ENCODE peak calls at places on chromosome 3, in seven cellular contexts. Q is esophagus squamous epithelium; D is A549; N is testis; Z is upper lobe of right lung; G is CD8-positive, alpha-beta T cell; E is tibial artery. X is an unnamed sample.

GRCh38 chr3:30475038-30475808 is 131.2 kb upstream of the TGFBR2 start:
- DNase-seq in Q (no peak), E (no peak), D (no peak), Z (no peak), N (no peak), G (peak; percentile 54), X (no peak)

GRCh38 chr3:50617911-50618481 is 1.0 kb downstream of the MAPKAPK3 start:
- DNase-seq in N (no peak), Q (no peak), D (no peak), G (no peak), E (no peak), Z (peak; percentile 67), X (no peak)

GRCh38 chr3:143716731-143717130 is 131.5 kb downstream of the SLC9A9 start:
- DNase-seq in Q (no peak), D (no peak), Z (no peak), G (no peak), N (no peak), E (no peak), X (no peak)

GRCh38 chr3:12875857-12876451 is 34.6 kb upstream of the RPL32 start:
- DNase-seq in Q (no peak), Z (no peak), N (peak; percentile 74), G (no peak), E (no peak), D (no peak), X (peak; percentile 78)

GRCh38 chr3:30689202-30689641 is 82.8 kb downstream of the TGFBR2 start:
- DNase-seq in N (peak; percentile 32), Z (no peak), G (no peak), E (peak; percentile 34), Q (no peak), D (peak; percentile 42), X (peak; percentile 57)

GRCh38 chr3:65130782-65131181 is 443.0 kb upstream of the ADAMTS9 start:
- DNase-seq in E (no peak), Z (no peak), Q (no peak), G (no peak), N (no peak), D (no peak), X (no peak)

GRCh38 chr3:1942751-1943150 is 155.9 kb upstream of the CNTN4 start:
- DNase-seq in Q (no peak), D (no peak), G (no peak), E (no peak), N (no peak), Z (no peak), X (no peak)

GRCh38 chr3:195405646-195406045 is 37.2 kb downstream of the ACAP2 start:
- DNase-seq in E (no peak), Z (no peak), N (no peak), D (no peak), Q (no peak), G (no peak), X (no peak)

GRCh38 chr3:11010406-11011165 is 18.0 kb downstream of the SLC6A1 start:
- DNase-seq in Q (no peak), E (no peak), N (no peak), G (no peak), Z (no peak), D (no peak), X (no peak)

GRCh38 chr3:186075489-186075888 is 33.4 kb downstream of the ETV5 start:
- DNase-seq in G (no peak), Z (no peak), E (no peak), D (no peak), Q (no peak), N (no peak), X (no peak)

GRCh38 chr3:175956964-175957363 is 1097.8 kb downstream of the NAALADL2 start:
- DNase-seq in Z (no peak), N (no peak), E (no peak), Q (no peak), G (no peak), D (no peak), X (no peak)

GRCh38 chr3:170232266-170232665 is 10.0 kb downstream of the PRKCI start:
- DNase-seq in D (no peak), Z (no peak), E (no peak), N (peak; percentile 55), Q (no peak), G (no peak), X (no peak)

GRCh38 chr3:107969994-107970896 is 120.6 kb downstream of the CD47 start:
- DNase-seq in G (no peak), D (peak; percentile 12), N (no peak), Q (no peak), Z (no peak), E (no peak), X (no peak)

GRCh38 chr3:124383051-124383450 is 347.2 kb upstream of the UMPS start:
- DNase-seq in Q (no peak), N (no peak), Z (no peak), D (no peak), G (no peak), E (no peak), X (no peak)

GRCh38 chr3:173653781-173654180 is 256.2 kb downstream of the NLGN1 start:
- DNase-seq in Q (no peak), D (no peak), E (no peak), Z (no peak), G (no peak), N (no peak), X (no peak)

GRCh38 chr3:156577731-156578130 is 22.8 kb upstream of the SSR3 start:
- DNase-seq in N (no peak), Z (no peak), G (no peak), Q (no peak), E (no peak), D (no peak), X (no peak)

GRCh38 chr3:52176951-52177700 is 20.8 kb upstream of the ALAS1 start:
- DNase-seq in E (no peak), N (no peak), Z (peak; percentile 75), Q (no peak), D (no peak), G (no peak), X (peak; percentile 93)

GRCh38 chr3:39533226-39533625 is 65.7 kb downstream of the MOBP start:
- DNase-seq in G (no peak), Q (no peak), D (no peak), Z (no peak), N (no peak), E (no peak), X (no peak)

GRCh38 chr3:197801801-197802504 is 10.9 kb downstream of the LRCH3 start:
- DNase-seq in E (no peak), G (no peak), Z (no peak), D (peak; percentile 31), N (no peak), Q (no peak), X (no peak)

GRCh38 chr3:68876112-68876713 is 56.1 kb downstream of the TAFA4 start:
- DNase-seq in G (no peak), Z (no peak), E (no peak), N (peak; percentile 53), Q (no peak), D (peak; percentile 66), X (peak; percentile 31)

GRCh38 chr3:30408105-30408557 is 198.3 kb upstream of the TGFBR2 start:
- DNase-seq in D (no peak), Q (no peak), N (no peak), G (no peak), Z (no peak), E (no peak), X (no peak)

GRCh38 chr3:77254967-77255831 is 215.3 kb downstream of the ROBO2 start:
- DNase-seq in N (peak; percentile 75), E (no peak), D (peak; percentile 52), Z (no peak), G (no peak), Q (no peak), X (no peak)

GRCh38 chr3:197151562-197151961 is 121.9 kb upstream of the MELTF start:
- DNase-seq in E (peak; percentile 49), G (no peak), Q (no peak), N (no peak), D (peak; percentile 26), Z (no peak), X (peak; percentile 71)

GRCh38 chr3:188510366-188510765 is 356.4 kb downstream of the LPP start:
- DNase-seq in N (no peak), D (no peak), G (no peak), E (no peak), Z (no peak), Q (no peak), X (no peak)

GRCh38 chr3:41323455-41323854 is 124.2 kb downstream of the CTNNB1 start:
- DNase-seq in G (no peak), N (no peak), Q (no peak), E (no peak), Z (no peak), D (no peak), X (no peak)

DNA sequence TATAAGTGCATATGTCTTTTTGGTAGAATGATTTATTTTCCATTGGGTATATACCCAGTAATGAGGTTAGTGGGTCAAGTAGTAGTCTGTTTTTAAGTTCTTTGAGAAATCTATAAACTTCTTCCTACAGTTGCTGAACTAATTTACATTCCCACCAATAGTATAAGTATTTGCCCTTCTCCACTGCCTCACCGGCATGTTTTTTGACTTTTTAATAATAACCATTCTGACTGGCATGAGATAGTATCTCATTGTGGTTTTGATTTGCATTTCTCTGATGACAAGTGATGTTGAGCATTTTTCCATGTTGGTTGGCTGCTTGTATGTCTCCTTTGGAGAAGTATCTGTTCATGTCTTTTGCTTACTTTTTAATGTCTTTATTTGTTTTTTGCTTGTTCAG is 94.1 kb upstream of the TP63 start:
- DNase-seq in E (no peak), G (no peak), Z (no peak), Q (no peak), N (no peak), D (no peak), X (no peak)
- H3K27ac ChIP-seq in E (no peak overlapping the region), G (no peak overlapping the region), Z (no peak overlapping the region), Q (no peak overlapping the region), N (no peak overlapping the region), D (no peak overlapping the region), X (no peak overlapping the region)

GRCh38 chr3:72441284-72441994 is 406.8 kb downstream of the SHQ1 start:
- DNase-seq in G (no peak), N (no peak), Z (no peak), Q (no peak), D (no peak), E (no peak), X (no peak)
- H3K4me1 ChIP-seq in G (peaks cover 52% of the 10 kb centered on the region), N (peaks cover 15% of the 10 kb centered on the region), Z (peaks cover 49% of the 10 kb centered on the region), Q (peaks cover 74% of the 10 kb centered on the region), D (peaks cover 15% of the 10 kb centered on the region), E (no peaks in the 10 kb centered on the region), X (peaks cover 45% of the 10 kb centered on the region)

GRCh38 chr3:53773330-53773583 is 73.0 kb downstream of the CHDH start:
- DNase-seq in G (no peak), Q (no peak), N (no peak), Z (no peak), D (no peak), E (no peak), X (no peak)

GRCh38 chr3:53775018-53775417 is 71.2 kb downstream of the CHDH start:
- DNase-seq in E (no peak), Q (no peak), G (no peak), Z (no peak), N (no peak), D (no peak), X (no peak)

GRCh38 chr3:53772562-53773329 is 73.5 kb downstream of the CHDH start:
- DNase-seq in N (no peak), E (no peak), Z (no peak), Q (no peak), D (no peak), G (no peak), X (no peak)

GRCh38 chr3:53774414-53774813 is 71.8 kb downstream of the CHDH start:
- DNase-seq in E (no peak), Q (no peak), Z (no peak), D (no peak), G (no peak), N (no peak), X (no peak)

GRCh38 chr3:53773586-53774368 is 72.4 kb downstream of the CHDH start:
- DNase-seq in E (peak; percentile 65), G (no peak), Z (no peak), N (peak; percentile 59), Q (no peak), D (no peak), X (peak; percentile 68)
- TF ChIP-seq CTCF in E (no peak), G (no peak), Z (no peak), N (no peak), Q (no peak), D (no peak), X (no peak)

GRCh38 chr3:146274833-146275232 is 23.9 kb upstream of the PLSCR4 start:
- DNase-seq in N (no peak), E (no peak), Q (no peak), D (no peak), G (no peak), Z (no peak), X (no peak)
- H3K27ac ChIP-seq in N (peak overlapping the region; percentile 67), E (peak overlapping the region; percentile 49), Q (peak overlapping the region; percentile 74), D (no peak overlapping the region), G (no peak overlapping the region), Z (no peak overlapping the region), X (peak overlapping the region; percentile 69)

X was measured in adrenal gland.